ENCODE peak calls at places on chromosomes 16 and 17, in nine cellular contexts. One of them, this sample, is unnamed.

GRCh38 chr17:76276461-76277299 is 11.5 kb downstream of the UBALD2 start:
- DNase-seq in mesendoderm: peak; percentile 79
- DNase-seq in upper lobe of right lung: no peak
- DNase-seq in CD8-positive, alpha-beta memory T cell: no peak
- DNase-seq in body of pancreas: no peak
- DNase-seq in H1: no peak
- DNase-seq in stomach: no peak
- DNase-seq in thoracic aorta: no peak
- DNase-seq in BE2C: no peak
- DNase-seq in this sample: peak; percentile 48

GRCh38 chr16:25716186-25716585 is 24.4 kb downstream of the HS3ST4 start:
- DNase-seq in CD8-positive, alpha-beta memory T cell: no peak
- DNase-seq in stomach: no peak
- DNase-seq in body of pancreas: no peak
- DNase-seq in upper lobe of right lung: no peak
- DNase-seq in H1: no peak
- DNase-seq in BE2C: no peak
- DNase-seq in thoracic aorta: no peak
- DNase-seq in mesendoderm: peak; percentile 73
- DNase-seq in this sample: peak; percentile 62

GRCh38 chr17:74459622-74460021 is 6.8 kb upstream of the CD300A start:
- DNase-seq in body of pancreas: no peak
- DNase-seq in CD8-positive, alpha-beta memory T cell: no peak
- DNase-seq in H1: no peak
- DNase-seq in stomach: no peak
- DNase-seq in BE2C: no peak
- DNase-seq in thoracic aorta: no peak
- DNase-seq in upper lobe of right lung: no peak
- DNase-seq in mesendoderm: no peak
- DNase-seq in this sample: no peak

GRCh38 chr16:80969114-80969484 is 37.6 kb downstream of the CMC2 start:
- DNase-seq in H1: no peak
- DNase-seq in mesendoderm: no peak
- DNase-seq in CD8-positive, alpha-beta memory T cell: no peak
- DNase-seq in body of pancreas: no peak
- DNase-seq in BE2C: no peak
- DNase-seq in upper lobe of right lung: no peak
- DNase-seq in stomach: no peak
- DNase-seq in thoracic aorta: no peak
- DNase-seq in this sample: no peak

GRCh38 chr17:66200685-66201092 is 8.8 kb upstream of the CEP112 start:
- DNase-seq in body of pancreas: peak; percentile 83
- DNase-seq in CD8-positive, alpha-beta memory T cell: peak; percentile 29
- DNase-seq in mesendoderm: peak; percentile 73
- DNase-seq in stomach: peak; percentile 59
- DNase-seq in thoracic aorta: no peak
- DNase-seq in upper lobe of right lung: no peak
- DNase-seq in BE2C: peak; percentile 72
- DNase-seq in H1: no peak
- DNase-seq in this sample: peak; percentile 63

GRCh38 chr17:9090641-9091096 is 69.4 kb downstream of the NTN1 start:
- DNase-seq in BE2C: no peak
- DNase-seq in stomach: no peak
- DNase-seq in CD8-positive, alpha-beta memory T cell: no peak
- DNase-seq in body of pancreas: no peak
- DNase-seq in thoracic aorta: peak; percentile 25
- DNase-seq in H1: no peak
- DNase-seq in mesendoderm: no peak
- DNase-seq in upper lobe of right lung: no peak
- DNase-seq in this sample: peak; percentile 22

GRCh38 chr17:14304222-14304844 is 3.5 kb downstream of the HS3ST3B1 start:
- DNase-seq in mesendoderm: no peak
- DNase-seq in thoracic aorta: no peak
- DNase-seq in BE2C: no peak
- DNase-seq in H1: no peak
- DNase-seq in stomach: no peak
- DNase-seq in upper lobe of right lung: no peak
- DNase-seq in CD8-positive, alpha-beta memory T cell: no peak
- DNase-seq in body of pancreas: no peak
- DNase-seq in this sample: no peak

GRCh38 chr16:8831450-8832382 is 34.1 kb downstream of the PMM2 start:
- DNase-seq in thoracic aorta: no peak
- DNase-seq in body of pancreas: no peak
- DNase-seq in BE2C: no peak
- DNase-seq in stomach: no peak
- DNase-seq in upper lobe of right lung: no peak
- DNase-seq in H1: peak; percentile 89
- DNase-seq in mesendoderm: peak; percentile 78
- DNase-seq in CD8-positive, alpha-beta memory T cell: no peak
- DNase-seq in this sample: peak; percentile 74

GRCh38 chr17:10127819-10128375 is 70.5 kb downstream of the GAS7 start:
- DNase-seq in body of pancreas: peak; percentile 73
- DNase-seq in mesendoderm: peak; percentile 77
- DNase-seq in BE2C: no peak
- DNase-seq in upper lobe of right lung: peak; percentile 85
- DNase-seq in stomach: peak; percentile 42
- DNase-seq in CD8-positive, alpha-beta memory T cell: no peak
- DNase-seq in thoracic aorta: peak; percentile 28
- DNase-seq in H1: peak; percentile 21
- DNase-seq in this sample: peak; percentile 57

GRCh38 chr17:2510559-2510958 is 1.1 kb downstream of the METTL16 start:
- DNase-seq in stomach: no peak
- DNase-seq in upper lobe of right lung: no peak
- DNase-seq in body of pancreas: no peak
- DNase-seq in BE2C: no peak
- DNase-seq in thoracic aorta: no peak
- DNase-seq in mesendoderm: no peak
- DNase-seq in CD8-positive, alpha-beta memory T cell: no peak
- DNase-seq in H1: no peak
- DNase-seq in this sample: no peak

GRCh38 chr17:49438439-49438861 is 23.8 kb upstream of the PHB1 start:
- DNase-seq in BE2C: no peak
- DNase-seq in upper lobe of right lung: no peak
- DNase-seq in body of pancreas: no peak
- DNase-seq in thoracic aorta: no peak
- DNase-seq in mesendoderm: peak; percentile 56
- DNase-seq in CD8-positive, alpha-beta memory T cell: no peak
- DNase-seq in stomach: no peak
- DNase-seq in H1: no peak
- DNase-seq in this sample: peak; percentile 76

GRCh38 chr17:41919165-41919817 is 540 bp upstream of the ACLY start:
- DNase-seq in body of pancreas: no peak
- DNase-seq in CD8-positive, alpha-beta memory T cell: no peak
- DNase-seq in BE2C: no peak
- DNase-seq in upper lobe of right lung: no peak
- DNase-seq in H1: no peak
- DNase-seq in mesendoderm: peak; percentile 99
- DNase-seq in thoracic aorta: no peak
- DNase-seq in stomach: no peak
- DNase-seq in this sample: peak; percentile 85
- H3K4me3 ChIP-seq in body of pancreas: peak overlapping the region; percentile 87
- H3K4me3 ChIP-seq in CD8-positive, alpha-beta memory T cell: peak overlapping the region; percentile 90
- H3K4me3 ChIP-seq in BE2C: peak overlapping the region; percentile 45
- H3K4me3 ChIP-seq in upper lobe of right lung: peak overlapping the region; percentile 99
- H3K4me3 ChIP-seq in H1: peak overlapping the region; percentile 92
- H3K4me3 ChIP-seq in mesendoderm: peak overlapping the region; percentile 35
- H3K4me3 ChIP-seq in thoracic aorta: peak overlapping the region; percentile 84
- H3K4me3 ChIP-seq in stomach: peak overlapping the region; percentile 98
- H3K4me3 ChIP-seq in this sample: peak overlapping the region; percentile 69

GRCh38 chr16:84911490-84912216 is 91.9 kb downstream of the CRISPLD2 start:
- DNase-seq in H1: no peak
- DNase-seq in BE2C: no peak
- DNase-seq in upper lobe of right lung: no peak
- DNase-seq in thoracic aorta: no peak
- DNase-seq in body of pancreas: no peak
- DNase-seq in CD8-positive, alpha-beta memory T cell: no peak
- DNase-seq in mesendoderm: no peak
- DNase-seq in stomach: no peak
- DNase-seq in this sample: no peak

GRCh38 chr16:84907575-84907974 is 87.8 kb downstream of the CRISPLD2 start:
- DNase-seq in stomach: no peak
- DNase-seq in body of pancreas: peak; percentile 57
- DNase-seq in H1: no peak
- DNase-seq in mesendoderm: no peak
- DNase-seq in CD8-positive, alpha-beta memory T cell: no peak
- DNase-seq in thoracic aorta: no peak
- DNase-seq in BE2C: no peak
- DNase-seq in upper lobe of right lung: no peak
- DNase-seq in this sample: no peak

GRCh38 chr16:84909686-84910085 is 89.9 kb downstream of the CRISPLD2 start:
- DNase-seq in upper lobe of right lung: no peak
- DNase-seq in stomach: no peak
- DNase-seq in mesendoderm: no peak
- DNase-seq in H1: no peak
- DNase-seq in thoracic aorta: no peak
- DNase-seq in CD8-positive, alpha-beta memory T cell: no peak
- DNase-seq in BE2C: no peak
- DNase-seq in body of pancreas: no peak
- DNase-seq in this sample: no peak

GRCh38 chr16:84907046-84907445 is 87.3 kb downstream of the CRISPLD2 start:
- DNase-seq in thoracic aorta: no peak
- DNase-seq in CD8-positive, alpha-beta memory T cell: no peak
- DNase-seq in H1: no peak
- DNase-seq in body of pancreas: no peak
- DNase-seq in stomach: no peak
- DNase-seq in BE2C: no peak
- DNase-seq in upper lobe of right lung: no peak
- DNase-seq in mesendoderm: no peak
- DNase-seq in this sample: no peak

GRCh38 chr16:84905965-84906460 is 86.2 kb downstream of the CRISPLD2 start:
- DNase-seq in H1: no peak
- DNase-seq in body of pancreas: no peak
- DNase-seq in upper lobe of right lung: no peak
- DNase-seq in stomach: no peak
- DNase-seq in BE2C: no peak
- DNase-seq in mesendoderm: no peak
- DNase-seq in thoracic aorta: no peak
- DNase-seq in CD8-positive, alpha-beta memory T cell: no peak
- DNase-seq in this sample: peak; percentile 64
- H3K27me3 ChIP-seq in H1: no peaks in the 10 kb centered on the region
- H3K27me3 ChIP-seq in body of pancreas: no peaks in the 10 kb centered on the region
- H3K27me3 ChIP-seq in upper lobe of right lung: no peaks in the 10 kb centered on the region
- H3K27me3 ChIP-seq in stomach: no peaks in the 10 kb centered on the region
- H3K27me3 ChIP-seq in BE2C: no peaks in the 10 kb centered on the region
- H3K27me3 ChIP-seq in mesendoderm: no peaks in the 10 kb centered on the region
- H3K27me3 ChIP-seq in thoracic aorta: no peaks in the 10 kb centered on the region
- H3K27me3 ChIP-seq in CD8-positive, alpha-beta memory T cell: no peaks in the 10 kb centered on the region
- H3K27me3 ChIP-seq in this sample: no peaks in the 10 kb centered on the region

GRCh38 chr17:61808442-61808841 is 54.9 kb downstream of the BRIP1 start:
- DNase-seq in stomach: no peak
- DNase-seq in mesendoderm: no peak
- DNase-seq in H1: no peak
- DNase-seq in body of pancreas: no peak
- DNase-seq in CD8-positive, alpha-beta memory T cell: no peak
- DNase-seq in BE2C: no peak
- DNase-seq in upper lobe of right lung: no peak
- DNase-seq in thoracic aorta: no peak
- DNase-seq in this sample: no peak

GRCh38 chr17:61809816-61810392 is 53.4 kb downstream of the BRIP1 start:
- DNase-seq in H1: no peak
- DNase-seq in upper lobe of right lung: no peak
- DNase-seq in BE2C: no peak
- DNase-seq in stomach: no peak
- DNase-seq in body of pancreas: no peak
- DNase-seq in thoracic aorta: no peak
- DNase-seq in CD8-positive, alpha-beta memory T cell: no peak
- DNase-seq in mesendoderm: no peak
- DNase-seq in this sample: no peak

GRCh38 chr17:61805399-61805798 is 57.9 kb downstream of the BRIP1 start:
- DNase-seq in stomach: no peak
- DNase-seq in body of pancreas: no peak
- DNase-seq in H1: no peak
- DNase-seq in upper lobe of right lung: no peak
- DNase-seq in thoracic aorta: no peak
- DNase-seq in CD8-positive, alpha-beta memory T cell: no peak
- DNase-seq in mesendoderm: no peak
- DNase-seq in BE2C: no peak
- DNase-seq in this sample: no peak

GRCh38 chr17:61806081-61806828 is 57.1 kb downstream of the BRIP1 start:
- DNase-seq in BE2C: no peak
- DNase-seq in mesendoderm: peak; percentile 61
- DNase-seq in H1: no peak
- DNase-seq in stomach: no peak
- DNase-seq in CD8-positive, alpha-beta memory T cell: peak; percentile 5
- DNase-seq in thoracic aorta: no peak
- DNase-seq in body of pancreas: no peak
- DNase-seq in upper lobe of right lung: no peak
- DNase-seq in this sample: no peak

DNA sequence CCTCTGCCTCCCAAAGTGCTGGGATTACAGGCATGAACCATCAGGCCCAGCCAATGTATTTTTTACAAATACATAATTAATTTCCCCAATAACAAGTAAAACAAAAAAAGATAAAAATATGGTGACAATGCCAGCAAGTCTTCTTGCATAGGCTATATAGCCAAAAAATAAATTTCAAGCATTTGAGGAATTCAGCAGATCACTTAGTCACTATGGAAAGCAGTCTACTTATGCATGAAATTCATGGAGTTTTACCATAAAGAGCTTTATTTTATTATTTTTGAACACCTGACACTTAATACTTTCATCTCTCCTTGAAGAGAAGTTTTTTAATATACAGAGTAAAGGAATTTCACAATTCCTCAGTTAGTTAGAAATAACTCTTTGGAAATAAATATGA is 56.4 kb downstream of the BRIP1 start:
- DNase-seq in CD8-positive, alpha-beta memory T cell: no peak
- DNase-seq in stomach: no peak
- DNase-seq in BE2C: no peak
- DNase-seq in H1: no peak
- DNase-seq in upper lobe of right lung: no peak
- DNase-seq in body of pancreas: no peak
- DNase-seq in mesendoderm: no peak
- DNase-seq in thoracic aorta: no peak
- DNase-seq in this sample: no peak
- H3K36me3 ChIP-seq in CD8-positive, alpha-beta memory T cell: no peaks in the 10 kb centered on the region
- H3K36me3 ChIP-seq in stomach: no peaks in the 10 kb centered on the region
- H3K36me3 ChIP-seq in BE2C: no peaks in the 10 kb centered on the region
- H3K36me3 ChIP-seq in H1: no peaks in the 10 kb centered on the region
- H3K36me3 ChIP-seq in upper lobe of right lung: no peaks in the 10 kb centered on the region
- H3K36me3 ChIP-seq in body of pancreas: no peaks in the 10 kb centered on the region
- H3K36me3 ChIP-seq in mesendoderm: no peaks in the 10 kb centered on the region
- H3K36me3 ChIP-seq in thoracic aorta: no peaks in the 10 kb centered on the region
- H3K36me3 ChIP-seq in this sample: no peaks in the 10 kb centered on the region

DNA sequence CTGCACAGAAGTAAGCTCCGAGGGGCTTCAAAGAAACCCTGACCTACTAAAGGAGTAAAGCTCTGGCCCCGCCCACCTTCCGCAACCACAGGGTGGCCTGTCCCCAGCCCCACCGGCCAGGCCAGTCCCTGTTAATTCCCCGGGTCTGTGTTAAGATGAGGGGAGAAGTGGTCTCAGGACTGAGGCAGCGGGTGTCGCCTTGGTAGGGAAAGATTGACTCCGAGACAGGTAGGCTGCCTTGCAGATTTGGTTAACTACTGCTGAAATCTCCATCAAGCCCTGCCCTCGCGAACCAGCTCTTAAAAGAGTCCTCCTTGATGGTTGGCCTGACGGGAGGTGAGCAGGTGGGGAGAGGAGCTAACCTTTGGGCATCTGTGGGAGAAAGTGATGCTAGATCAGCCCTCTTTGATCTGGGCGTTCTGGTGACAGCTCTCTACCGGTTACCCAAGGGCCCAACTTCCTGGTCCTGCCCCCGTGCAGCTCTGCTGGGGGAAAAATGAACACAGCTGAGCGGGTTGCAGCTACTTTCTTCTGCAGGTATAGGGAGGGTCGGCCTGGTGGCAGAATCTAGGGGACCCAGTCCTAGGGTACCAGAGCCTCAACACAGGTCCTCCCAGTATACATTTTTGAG is 2.8 kb downstream of the SHISA9 start:
- DNase-seq in CD8-positive, alpha-beta memory T cell: no peak
- DNase-seq in body of pancreas: no peak
- DNase-seq in upper lobe of right lung: no peak
- DNase-seq in stomach: no peak
- DNase-seq in H1: no peak
- DNase-seq in thoracic aorta: no peak
- DNase-seq in BE2C: no peak
- DNase-seq in mesendoderm: peak; percentile 31
- DNase-seq in this sample: peak; percentile 49
- H3K4me3 ChIP-seq in CD8-positive, alpha-beta memory T cell: no peak overlapping the region
- H3K4me3 ChIP-seq in body of pancreas: no peak overlapping the region
- H3K4me3 ChIP-seq in upper lobe of right lung: no peak overlapping the region
- H3K4me3 ChIP-seq in stomach: no peak overlapping the region
- H3K4me3 ChIP-seq in H1: peak overlapping the region; percentile 94
- H3K4me3 ChIP-seq in thoracic aorta: no peak overlapping the region
- H3K4me3 ChIP-seq in BE2C: no peak overlapping the region
- H3K4me3 ChIP-seq in mesendoderm: peak overlapping the region; percentile 81
- H3K4me3 ChIP-seq in this sample: peak overlapping the region; percentile 78